ENCODE peak calls at places on chromosomes 11 and 22, in ten cellular contexts. A is GM06990, R is neural progenitor cell, O is HCT116, T is K562, J is cardiac muscle cell, C is IMR-90, B is upper lobe of left lung, W is psoas muscle, L is endodermal cell. G is an unnamed sample.
A peak's percentile ranks its signal among the peaks of the same experiment; 100 is the strongest.

GRCh38 chr22:47632646-47633045 is 870.2 kb downstream of the TBC1D22A start:
- DNase-seq in O (no peak), R (no peak), L (no peak), W (no peak), A (no peak), J (no peak), C (no peak), T (no peak), B (no peak), G (no peak)

GRCh38 chr11:24386551-24387404 is 110.1 kb upstream of the LUZP2 start:
- DNase-seq in L (peak; percentile 53), R (peak; percentile 58), W (no peak), J (peak; percentile 56), A (no peak), O (no peak), C (peak; percentile 68), B (no peak), T (no peak), G (no peak)

GRCh38 chr11:35554491-35555237 is 29.2 kb upstream of the PAMR1 start:
- DNase-seq in L (no peak), B (no peak), T (no peak), A (no peak), J (no peak), C (peak; percentile 71), R (no peak), W (no peak), O (no peak), G (no peak)

GRCh38 chr11:72309074-72309598 is 65.2 kb upstream of the PHOX2A start:
- DNase-seq in W (no peak), L (no peak), B (no peak), C (no peak), O (no peak), A (no peak), R (no peak), T (no peak), J (no peak), G (no peak)

GRCh38 chr11:61297341-61297740 is 2.2 kb upstream of the VWCE start:
- DNase-seq in B (no peak), A (no peak), J (no peak), L (no peak), C (peak; percentile 18), T (no peak), W (no peak), R (no peak), O (no peak), G (no peak)

GRCh38 chr22:44879301-44879680 is 126.9 kb downstream of the ARHGAP8 start:
- DNase-seq in J (no peak), C (no peak), O (no peak), B (peak; percentile 73), T (no peak), L (peak; percentile 38), R (no peak), W (no peak), A (no peak), G (no peak)

GRCh38 chr11:131859811-131860210 is 489.4 kb downstream of the NTM start:
- DNase-seq in W (no peak), R (no peak), L (no peak), A (no peak), C (peak; percentile 77), B (no peak), O (no peak), J (no peak), T (no peak), G (no peak)

GRCh38 chr22:37059876-37060449 is 8.4 kb downstream of the KCTD17 start:
- DNase-seq in B (no peak), T (no peak), L (no peak), O (no peak), W (no peak), J (no peak), C (no peak), A (no peak), R (no peak), G (peak; percentile 42)

GRCh38 chr11:126601136-126601535 is 245.7 kb downstream of the ST3GAL4 start:
- DNase-seq in C (no peak), W (no peak), R (no peak), J (no peak), O (no peak), A (no peak), L (no peak), B (no peak), T (no peak), G (no peak)

GRCh38 chr11:126602993-126603392 is 247.5 kb downstream of the ST3GAL4 start:
- DNase-seq in C (no peak), T (no peak), R (no peak), J (no peak), L (no peak), B (no peak), O (no peak), A (no peak), W (no peak), G (no peak)

GRCh38 chr11:126603486-126603885 is 248.0 kb downstream of the ST3GAL4 start:
- DNase-seq in C (no peak), T (no peak), A (no peak), R (no peak), J (no peak), B (peak; percentile 54), W (no peak), L (no peak), O (no peak), G (no peak)

GRCh38 chr11:126602349-126602940 is 247.0 kb downstream of the ST3GAL4 start:
- DNase-seq in J (no peak), A (no peak), C (no peak), W (no peak), B (no peak), T (no peak), L (no peak), O (no peak), R (no peak), G (no peak)

DNA sequence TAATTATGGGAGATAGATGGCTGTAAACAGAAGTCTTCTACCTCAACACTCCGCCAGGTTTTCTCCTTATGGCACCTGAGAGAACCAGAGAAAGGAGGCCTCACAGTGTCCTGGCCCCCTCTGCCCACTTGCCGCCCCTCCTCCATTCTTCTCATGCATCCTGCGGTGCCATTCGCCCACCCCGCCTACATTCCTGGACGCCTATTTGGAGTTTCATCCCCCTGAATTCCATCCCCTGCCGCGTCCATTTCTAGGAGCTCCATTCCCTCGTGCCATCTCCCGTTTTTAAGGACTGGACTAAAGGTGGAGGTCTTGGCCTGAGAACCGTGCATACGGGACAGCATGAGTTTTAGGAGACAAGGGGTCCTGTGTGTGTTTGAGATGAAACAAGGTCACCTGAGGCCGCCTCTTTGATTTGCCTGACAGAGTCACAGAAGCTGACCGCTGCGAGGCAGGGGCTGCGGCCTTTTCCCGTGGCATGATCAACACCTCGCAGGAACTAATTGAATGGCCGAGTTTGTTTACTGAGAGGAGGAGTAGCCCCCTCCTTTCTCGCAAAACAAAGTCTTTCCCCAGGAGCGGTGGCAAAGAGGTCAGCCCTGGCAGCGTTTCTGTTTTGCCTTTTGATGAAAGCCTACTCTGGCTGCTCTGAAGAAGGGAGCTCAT is 246.2 kb downstream of the ST3GAL4 start:
- DNase-seq in A (no peak), T (no peak), B (no peak), C (no peak), J (no peak), L (peak; percentile 77), O (no peak), R (peak; percentile 82), W (no peak), G (no peak)
- H3K4me3 ChIP-seq in A (no peak overlapping the region), T (no peak overlapping the region), B (no peak overlapping the region), C (no peak overlapping the region), J (no peak overlapping the region), L (no peak overlapping the region), O (no peak overlapping the region), R (peak overlapping the region; percentile 8), W (no peak overlapping the region), G (no peak overlapping the region)

DNA sequence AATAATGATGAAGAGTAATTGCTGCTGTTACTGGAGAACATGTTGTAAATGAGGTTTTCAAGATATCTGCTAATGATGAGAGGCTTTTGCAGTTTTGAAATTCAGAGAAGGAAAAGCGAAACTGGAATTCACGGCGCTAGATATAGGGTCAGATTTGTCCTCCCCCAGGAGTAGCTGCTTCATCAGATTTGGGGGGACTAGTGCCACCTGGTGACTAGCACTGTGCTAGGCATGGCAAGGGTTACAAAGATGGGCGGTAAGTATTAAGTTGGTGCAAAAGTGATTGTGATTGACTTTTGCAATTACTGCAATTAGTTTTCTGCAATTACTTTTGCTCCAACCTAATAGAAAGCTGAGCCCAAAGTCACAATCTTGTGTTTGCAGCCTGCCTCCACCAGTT is 879.9 kb upstream of the TENM4 start:
- DNase-seq in R (no peak), T (no peak), W (no peak), C (no peak), J (no peak), O (no peak), B (no peak), A (no peak), L (peak; percentile 47), G (no peak)
- TF ChIP-seq CTCF in R (peak; percentile 42), T (no peak), W (no peak), C (peak; percentile 17), J (no peak), O (no peak), B (no peak), A (peak; percentile 59), L (peak; percentile 60), G (peak; percentile 12)

GRCh38 chr11:70119502-70119901 is 41.4 kb downstream of the ANO1 start:
- DNase-seq in J (no peak), R (no peak), T (no peak), W (no peak), B (no peak), O (no peak), L (no peak), C (no peak), A (no peak), G (no peak)

GRCh38 chr11:70116386-70117077 is 38.4 kb downstream of the ANO1 start:
- DNase-seq in L (no peak), A (no peak), W (no peak), B (peak; percentile 64), O (no peak), T (no peak), C (no peak), R (no peak), J (peak; percentile 37), G (peak; percentile 67)

GRCh38 chr11:70115778-70116177 is 37.7 kb downstream of the ANO1 start:
- DNase-seq in J (no peak), W (no peak), B (no peak), T (no peak), L (no peak), C (no peak), O (no peak), R (no peak), A (no peak), G (no peak)

GRCh38 chr11:70118642-70119041 is 40.5 kb downstream of the ANO1 start:
- DNase-seq in R (no peak), J (no peak), O (no peak), A (no peak), T (no peak), B (no peak), C (no peak), L (no peak), W (no peak), G (no peak)

DNA sequence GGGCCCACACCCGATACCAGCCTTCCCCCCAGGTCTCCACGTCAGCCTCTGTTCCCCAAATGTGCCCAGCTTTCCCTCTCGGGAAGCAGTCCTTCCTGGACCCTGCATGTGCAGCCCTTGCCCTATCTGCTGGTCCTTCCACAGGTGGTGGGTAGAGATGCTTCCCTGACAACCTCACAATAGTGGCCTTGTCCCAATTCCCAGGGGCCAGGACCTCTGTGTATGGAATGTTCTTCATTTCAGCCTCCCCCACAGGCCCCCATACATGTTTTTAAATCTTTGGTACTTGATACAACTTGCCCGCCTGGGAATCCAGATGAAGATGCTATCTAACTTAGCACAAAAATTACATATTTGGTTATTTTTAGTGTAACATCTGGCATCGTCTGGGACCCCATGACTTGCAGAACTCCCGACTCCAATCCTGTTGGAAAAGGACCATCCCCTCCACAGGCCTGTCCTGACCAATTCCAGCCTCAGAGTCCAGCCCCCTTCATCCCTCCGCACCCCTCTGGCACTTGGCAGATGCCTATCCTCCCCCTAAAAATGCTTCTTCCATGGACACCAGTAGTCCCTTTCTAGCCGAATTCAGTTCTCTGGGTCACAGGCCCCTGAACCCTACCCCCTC is 39.6 kb downstream of the ANO1 start:
- DNase-seq in T (no peak), C (no peak), R (no peak), J (no peak), B (no peak), L (no peak), O (no peak), W (no peak), A (no peak), G (no peak)
- H3K36me3 ChIP-seq in T (no peaks in the 10 kb centered on the region), C (no peaks in the 10 kb centered on the region), R (no peaks in the 10 kb centered on the region), J (no peaks in the 10 kb centered on the region), B (no peaks in the 10 kb centered on the region), L (no peaks in the 10 kb centered on the region), O (no peaks in the 10 kb centered on the region), W (no peaks in the 10 kb centered on the region), A (no peaks in the 10 kb centered on the region), G (no peaks in the 10 kb centered on the region)

GRCh38 chr11:121533556-121534050 is 80.8 kb upstream of the SORL1-AS1 start:
- DNase-seq in J (no peak), O (no peak), W (no peak), T (no peak), R (no peak), B (no peak), C (no peak), A (no peak), L (no peak), G (no peak)
- H3K4me3 ChIP-seq in J (no peak overlapping the region), O (no peak overlapping the region), W (no peak overlapping the region), T (no peak overlapping the region), R (no peak overlapping the region), B (no peak overlapping the region), C (no peak overlapping the region), A (no peak overlapping the region), L (no peak overlapping the region), G (no peak overlapping the region)